ENCODE peak calls at places on chromosomes 16 and 17, in ten cellular contexts. G is H9; E is cardiac fibroblast; C is fibroblast of pulmonary artery; Y is HFFc6; F is heart left ventricle; X is Caco-2; T is CD4-positive, alpha-beta T cell; S is bronchial epithelial cell; Q is tibial artery. A is an unnamed sample.

GRCh38 chr17:16304832-16305231 is 48.4 kb downstream of the CENPV start:
- DNase-seq in C (peak), X (no peak), S (peak), F (no peak), Q (no peak), E (peak), Y (no peak), G (peak), T (no peak), A (no peak)

GRCh38 chr17:4808378-4808767 is 1.4 kb downstream of the PLD2 start:
- DNase-seq in T (no peak), Y (no peak), E (peak), F (peak), C (no peak), X (no peak), G (no peak), S (no peak), Q (peak), A (no peak)

GRCh38 chr17:40174528-40174927 is 2.7 kb upstream of the RAPGEFL1 start:
- DNase-seq in T (no peak), C (no peak), S (no peak), Q (no peak), Y (no peak), G (no peak), X (no peak), F (no peak), E (no peak), A (no peak)

GRCh38 chr16:53085539-53086450 is 31.0 kb downstream of the CHD9 start:
- DNase-seq in T (no peak), Q (no peak), F (no peak), Y (peak), E (peak), C (peak), X (no peak), S (peak), G (no peak), A (no peak)

GRCh38 chr16:1312459-1312801 is 3.0 kb downstream of the UBE2I start:
- DNase-seq in F (no peak), Y (no peak), T (no peak), G (no peak), X (no peak), C (no peak), Q (no peak), S (no peak), E (no peak), A (no peak)

GRCh38 chr16:14249291-14250032 is 178.3 kb downstream of the MRTFB start:
- DNase-seq in G (no peak), X (no peak), E (peak), S (peak), F (no peak), Y (peak), T (peak), Q (no peak), C (peak), A (peak)

GRCh38 chr16:81451753-81452680 is 7.4 kb downstream of the CMIP start:
- DNase-seq in T (peak), G (no peak), Y (no peak), F (no peak), E (no peak), X (no peak), S (no peak), C (peak), Q (no peak), A (no peak)

GRCh38 chr16:48862087-48862532 is 252.1 kb upstream of the N4BP1 start:
- DNase-seq in Y (peak), X (no peak), E (no peak), F (no peak), S (peak), C (no peak), Q (no peak), T (no peak), G (peak), A (no peak)

GRCh38 chr16:77949445-77949844 is 72.9 kb upstream of the CLEC3A start:
- DNase-seq in S (no peak), C (no peak), X (no peak), Q (no peak), F (no peak), G (no peak), Y (no peak), E (no peak), T (no peak), A (no peak)

GRCh38 chr16:71709231-71709781 is 15.2 kb downstream of the PHLPP2 start:
- DNase-seq in Y (peak), F (no peak), E (peak), X (no peak), G (no peak), Q (no peak), C (peak), S (peak), T (no peak), A (no peak)

DNA sequence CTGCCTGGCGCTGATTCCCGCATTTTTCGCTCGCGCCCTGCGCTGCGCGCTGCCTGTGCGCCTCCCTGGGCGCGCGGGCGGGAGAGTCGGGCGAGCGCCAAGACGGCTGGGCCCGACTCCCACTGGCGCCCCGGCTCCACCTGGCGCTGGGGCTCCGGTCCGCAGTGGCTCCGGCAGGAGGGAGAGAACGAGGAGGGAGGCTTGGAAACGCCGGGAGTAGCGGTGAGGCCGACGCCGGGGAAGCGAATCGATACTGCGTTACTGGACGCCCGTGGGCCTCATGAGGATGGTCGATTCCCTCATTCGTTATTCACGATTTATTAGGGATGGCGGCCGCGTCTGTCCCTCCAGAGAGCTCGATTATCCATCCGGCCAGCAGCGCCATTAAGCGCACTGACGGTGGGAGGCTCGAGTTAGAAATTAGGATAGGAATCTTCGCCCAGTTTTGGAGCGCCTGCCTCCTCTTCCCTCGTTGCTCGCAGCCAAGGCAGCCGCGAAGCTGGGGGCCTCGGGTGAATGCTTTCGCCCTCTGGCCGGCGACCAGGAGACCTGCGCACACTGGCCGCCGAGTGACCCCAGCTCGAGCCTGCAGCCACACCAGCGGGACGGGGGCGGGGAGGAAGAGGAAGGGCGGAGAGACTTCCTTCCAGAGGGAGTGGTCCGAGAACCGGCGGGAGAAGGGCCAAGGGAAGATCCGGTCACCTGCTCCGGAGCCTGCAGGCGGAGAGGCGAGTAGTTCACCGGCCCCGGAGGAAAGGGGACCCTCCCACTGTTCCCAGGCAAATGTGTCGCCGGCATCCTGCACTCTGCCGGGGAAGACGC is 1.3 kb upstream of the PCGF2 start:
- DNase-seq in C (peak), Q (peak), G (peak), S (no peak), T (no peak), E (peak), Y (peak), F (peak), X (peak), A (peak)
- TF ChIP-seq CTCF in C (no peak), Q (no peak), G (no peak), S (no peak), T (no peak), E (no peak), Y (no peak), F (no peak), X (no peak), A (no peak)

GRCh38 chr16:51640196-51640595 is 489.1 kb upstream of the SALL1 start:
- DNase-seq in Y (no peak), X (no peak), F (no peak), S (no peak), C (no peak), E (no peak), G (no peak), Q (no peak), T (no peak), A (no peak)
- TF ChIP-seq CTCF in Y (peak), X (no peak), F (no peak), S (no peak), C (no peak), E (no peak), G (peak), Q (no peak), T (no peak), A (no peak)

GRCh38 chr16:11635679-11636171 is 32.5 kb upstream of the SNN start:
- DNase-seq in G (no peak), X (no peak), Y (no peak), F (no peak), C (no peak), Q (no peak), E (no peak), T (no peak), S (no peak), A (no peak)
- TF ChIP-seq CTCF in G (no peak), X (no peak), Y (no peak), F (no peak), C (no peak), Q (no peak), E (no peak), T (no peak), S (no peak), A (no peak)

DNA sequence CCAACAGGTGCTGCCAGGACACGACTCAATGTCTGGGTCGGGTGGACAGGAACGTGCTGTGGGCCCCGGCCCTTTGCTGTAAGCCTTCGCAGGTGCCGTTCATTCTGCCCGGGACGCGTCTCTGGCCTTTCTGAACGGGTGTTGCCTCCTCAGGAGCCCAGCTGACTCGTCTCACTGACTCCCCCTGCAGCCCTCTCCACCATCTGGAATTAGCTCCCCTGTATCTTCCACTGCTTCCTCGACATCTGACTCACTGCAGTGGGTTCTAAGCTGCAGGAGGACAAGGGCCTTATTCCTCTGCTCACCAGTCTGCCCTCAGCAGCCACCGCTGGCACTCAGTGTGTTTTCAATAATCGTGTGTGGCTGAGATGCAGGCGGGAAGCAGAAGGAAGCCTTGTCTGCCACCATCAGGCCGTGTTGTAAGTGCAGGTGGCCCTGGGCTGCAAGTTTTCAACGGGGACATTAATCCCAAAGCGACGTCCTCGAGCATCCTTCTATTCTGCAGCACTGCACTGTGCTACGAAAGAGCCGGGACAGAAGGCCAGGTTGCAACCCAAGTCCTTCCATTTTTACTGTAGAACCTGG is 256.2 kb downstream of the FOXL1 start:
- DNase-seq in X (no peak), Q (no peak), G (peak), C (peak), Y (peak), F (no peak), E (peak), T (no peak), S (peak), A (no peak)
- TF ChIP-seq CTCF in X (no peak), Q (peak), G (peak), C (peak), Y (peak), F (no peak), E (peak), T (no peak), S (peak), A (no peak)

DNA sequence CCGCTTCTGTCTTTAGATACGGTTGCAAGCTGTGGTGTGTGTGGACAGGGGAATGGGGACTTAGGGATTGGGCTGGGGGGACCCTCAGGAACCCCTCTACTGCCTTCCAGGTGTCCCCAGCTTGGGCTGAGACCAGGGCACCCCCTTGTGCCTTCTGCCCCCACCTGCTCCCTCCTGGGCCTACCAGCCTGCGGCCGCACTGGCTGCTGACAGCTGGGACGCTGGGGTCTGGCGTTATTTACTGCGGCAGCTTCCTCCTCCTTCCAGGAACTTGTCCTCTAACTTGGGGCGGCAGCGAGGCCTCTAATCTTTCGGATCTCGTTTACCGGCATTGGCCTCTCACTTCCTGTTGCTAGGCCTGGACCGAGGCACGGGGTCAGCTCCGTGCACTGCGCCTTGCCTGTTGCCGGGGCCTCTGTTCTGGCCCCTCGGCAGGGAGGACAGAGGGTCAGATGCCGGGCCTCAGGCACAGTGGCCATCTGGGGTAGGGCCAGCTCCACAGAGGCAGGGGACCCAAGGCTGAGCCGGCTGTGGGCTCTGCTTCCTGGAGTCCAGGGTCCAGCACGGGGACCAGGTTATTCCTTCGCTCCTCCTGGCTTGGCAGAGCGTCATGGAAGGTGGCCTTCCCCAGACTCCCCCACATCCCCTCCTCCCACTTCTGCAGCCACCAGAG is 31.8 kb downstream of the TMEM235 start:
- DNase-seq in T (no peak), F (peak), Y (no peak), Q (no peak), G (peak), X (no peak), S (no peak), C (no peak), E (peak), A (peak)
- TF ChIP-seq CTCF in T (no peak), F (no peak), Y (no peak), Q (no peak), G (no peak), X (no peak), S (no peak), C (no peak), E (no peak), A (no peak)

DNA sequence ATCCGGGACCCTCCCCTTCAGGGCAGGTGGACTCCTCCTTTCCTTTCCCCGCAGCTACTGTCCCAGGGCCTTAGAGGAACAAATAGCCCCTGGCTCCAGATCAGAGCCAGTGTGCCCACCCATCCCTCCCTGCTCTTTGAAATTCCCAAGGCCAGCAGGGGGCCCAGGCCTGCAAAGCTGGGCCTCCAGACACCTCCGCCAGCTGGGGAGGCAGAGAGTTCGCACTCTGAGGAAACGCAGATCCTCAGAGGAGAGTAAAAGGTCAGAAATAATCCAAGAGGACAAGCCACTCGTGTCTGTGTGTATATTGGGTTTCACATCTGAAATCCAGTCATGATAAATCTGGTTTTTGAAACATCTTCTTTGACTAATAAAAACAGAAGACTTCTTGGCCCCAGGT is 44.7 kb upstream of the TBX2 start:
- DNase-seq in S (no peak), T (no peak), F (no peak), G (peak), Q (no peak), X (no peak), Y (no peak), E (no peak), C (no peak), A (no peak)
- TF ChIP-seq CTCF in S (no peak), T (no peak), F (no peak), G (no peak), Q (no peak), X (no peak), Y (peak), E (no peak), C (no peak), A (no peak)

DNA sequence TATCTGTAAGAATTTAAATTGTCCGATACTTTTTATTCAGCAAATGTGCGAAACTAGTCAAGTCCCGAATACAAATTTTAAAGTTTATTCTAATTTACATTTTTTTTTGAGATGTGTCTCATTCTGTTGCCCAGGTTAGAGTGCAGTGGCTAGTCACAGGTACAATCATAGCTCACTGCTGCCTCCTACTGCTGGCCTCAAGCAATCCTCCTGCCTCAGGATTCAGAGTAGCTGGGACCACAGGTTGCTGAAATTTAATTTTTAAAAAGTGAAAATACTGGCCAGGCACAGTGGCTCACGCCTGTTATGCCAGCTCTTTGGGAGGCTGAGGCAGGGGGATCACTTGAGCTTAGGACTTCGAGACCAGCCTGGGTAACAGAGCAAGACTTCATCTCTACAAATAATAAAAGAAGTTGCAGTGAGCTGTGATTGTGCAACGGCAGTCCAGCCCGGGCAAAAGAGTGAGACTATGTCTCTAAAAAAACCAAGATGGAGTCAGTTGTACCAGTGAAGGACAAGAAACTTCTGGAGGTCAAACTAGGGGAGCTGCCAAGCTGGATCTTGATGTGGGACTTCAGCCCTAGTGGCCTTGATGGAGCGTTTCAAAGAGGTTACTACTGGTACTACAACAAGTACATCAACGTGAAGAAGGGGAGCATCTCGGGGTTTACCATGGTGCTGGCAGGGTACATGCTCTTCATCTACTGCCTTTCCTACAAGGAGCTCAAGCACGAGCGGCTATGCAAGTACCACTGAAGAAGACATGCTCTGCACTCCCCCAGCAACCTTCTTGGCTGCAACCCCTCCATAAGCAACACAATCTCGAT is 5.6 kb downstream of the POLG2 start:
- DNase-seq in E (peak), F (no peak), G (no peak), X (no peak), C (peak), Y (no peak), S (peak), Q (no peak), T (peak), A (no peak)
- TF ChIP-seq CTCF in E (peak), F (peak), G (peak), X (peak), C (peak), Y (peak), S (peak), Q (peak), T (peak), A (peak)